ENCODE peak calls at places on chromosomes 11 and 22, in five cellular contexts. N is GM13977, D is A549, W is brain pericyte, M is colonic mucosa. C is an unnamed sample.

GRCh38 chr22:27866136-27867091 is 52.6 kb downstream of the PITPNB start:
- DNase-seq in D (peak; percentile 74), N (no peak), M (no peak), W (peak; percentile 47), C (no peak)

GRCh38 chr11:84289381-84289906 is 1003.3 kb upstream of the CCDC90B start:
- DNase-seq in M (no peak), D (no peak), W (no peak), N (peak; percentile 63), C (peak; percentile 60)

GRCh38 chr11:2751523-2752203 is 51.9 kb upstream of the KCNQ1OT1 start:
- DNase-seq in W (no peak), D (no peak), N (no peak), M (no peak), C (no peak)

GRCh38 chr11:119284344-119285157 is 32.4 kb downstream of the MCAM start:
- DNase-seq in M (no peak), D (peak; percentile 39), N (peak; percentile 63), W (no peak), C (peak; percentile 73)

GRCh38 chr22:23286296-23286695 is 106.0 kb downstream of the BCR start:
- DNase-seq in W (no peak), D (no peak), M (no peak), N (no peak), C (no peak)

GRCh38 chr11:100719809-100720221 is 32.7 kb downstream of the ARHGAP42 start:
- DNase-seq in W (peak; percentile 71), N (no peak), M (peak; percentile 28), D (peak; percentile 72), C (no peak)

GRCh38 chr11:131099013-131099412 is 182.7 kb upstream of the SNX19 start:
- DNase-seq in D (peak; percentile 38), W (no peak), M (no peak), N (no peak), C (no peak)

GRCh38 chr11:119356349-119357031 is 10.0 kb upstream of the MFRP start:
- DNase-seq in N (peak; percentile 91), W (no peak), D (peak; percentile 70), M (peak; percentile 87), C (peak; percentile 91)

GRCh38 chr11:1204381-1205101 is 18.3 kb upstream of the MUC5B start:
- DNase-seq in W (no peak), M (no peak), N (no peak), D (no peak), C (peak; percentile 23)

GRCh38 chr11:20547411-20547810 is 52.0 kb upstream of the SLC6A5 start:
- DNase-seq in N (no peak), M (no peak), W (no peak), D (no peak), C (no peak)

GRCh38 chr11:67118801-67119576 is at the start of gene KDM2A:
- DNase-seq in N (peak; percentile 100), M (peak; percentile 99), D (peak; percentile 99), W (peak; percentile 94), C (peak; percentile 100)

GRCh38 chr22:27273386-27273785 is 528.2 kb downstream of the MN1 start:
- DNase-seq in D (no peak), N (no peak), W (no peak), M (no peak), C (no peak)

GRCh38 chr22:43493297-43493696 is 81.5 kb downstream of the MPPED1 start:
- DNase-seq in M (no peak), W (no peak), D (no peak), N (no peak), C (no peak)

GRCh38 chr11:18491924-18492323 is 34.8 kb downstream of the TSG101 start:
- DNase-seq in M (no peak), N (no peak), W (no peak), D (no peak), C (no peak)

GRCh38 chr11:86477495-86478155 is 102.9 kb downstream of the CCDC81 start:
- DNase-seq in M (no peak), N (no peak), W (no peak), D (no peak), C (no peak)

GRCh38 chr11:73991471-73992006 is 8.9 kb upstream of the UCP2 start:
- DNase-seq in D (no peak), N (no peak), W (no peak), M (no peak), C (no peak)

GRCh38 chr11:59186130-59186594 is 14.2 kb downstream of the DTX4 start:
- DNase-seq in W (no peak), N (peak; percentile 77), M (peak; percentile 94), D (peak; percentile 24), C (peak; percentile 80)

GRCh38 chr11:12253843-12254281 is 123.5 kb upstream of the PARVA start:
- DNase-seq in M (peak; percentile 70), W (no peak), D (no peak), N (no peak), C (no peak)

GRCh38 chr22:17009640-17010291 is 1.7 kb upstream of the GAB4 start:
- DNase-seq in M (no peak), D (no peak), N (peak; percentile 17), W (no peak), C (no peak)

GRCh38 chr22:37345863-37346514 is 63.7 kb downstream of the CYTH4 start:
- DNase-seq in M (peak; percentile 55), D (no peak), N (no peak), W (no peak), C (no peak)

GRCh38 chr11:125250316-125250870 is 85.8 kb downstream of the PKNOX2 start:
- DNase-seq in N (no peak), D (no peak), W (no peak), M (no peak), C (no peak)

GRCh38 chr11:73597956-73598718 is at the start of gene FAM168A:
- DNase-seq in D (peak; percentile 98), W (peak; percentile 92), M (peak; percentile 94), N (peak; percentile 96), C (peak; percentile 97)

GRCh38 chr11:3202759-3203158 is 15.9 kb downstream of the MRGPRG start:
- DNase-seq in W (no peak), M (no peak), D (no peak), N (no peak), C (no peak)

GRCh38 chr11:75558939-75559843 is 2.9 kb upstream of the SERPINH1 start:
- DNase-seq in M (peak; percentile 62), D (no peak), N (no peak), W (no peak), C (no peak)

GRCh38 chr22:39960791-39961746 is 872 bp downstream of the TMA7B start:
- DNase-seq in N (peak; percentile 85), M (no peak), W (peak; percentile 30), D (no peak), C (peak; percentile 87)

GRCh38 chr11:70735976-70736375 is 337.6 kb downstream of the CTTN start:
- DNase-seq in N (no peak), M (no peak), D (no peak), W (no peak), C (no peak)

GRCh38 chr22:30732426-30732825 is 37.8 kb downstream of the OSBP2 start:
- DNase-seq in D (no peak), W (no peak), N (no peak), M (no peak), C (no peak)

GRCh38 chr22:45884201-45885067 is 92.5 kb downstream of the WNT7B start:
- DNase-seq in N (no peak), W (no peak), M (no peak), D (no peak), C (no peak)

GRCh38 chr11:35214792-35215193 is 75.8 kb downstream of the CD44 start:
- DNase-seq in W (peak; percentile 48), D (peak; percentile 46), M (no peak), N (no peak), C (no peak)

GRCh38 chr11:3147257-3147619 is 17.9 kb downstream of the OSBPL5 start:
- DNase-seq in M (no peak), N (no peak), D (no peak), W (no peak), C (no peak)

GRCh38 chr11:35912883-35913614 is 30.8 kb upstream of the LDLRAD3 start:
- DNase-seq in W (no peak), D (no peak), N (peak; percentile 17), M (no peak), C (peak; percentile 18)

GRCh38 chr11:118939948-118940598 is 14.3 kb upstream of the BCL9L start:
- DNase-seq in N (no peak), M (no peak), D (no peak), W (no peak), C (peak; percentile 75)

C was measured in GM13976.